ENCODE peak calls at places on chromosomes 5 and 9, in seven cellular contexts. G, Z, D, U, V, C and W are unnamed samples.

GRCh38 chr5:157245477-157245876 is 20.4 kb upstream of the CYFIP2 start:
- DNase-seq in G (no peak), Z (no peak), D (no peak), U (no peak), V (no peak), C (no peak), W (no peak)

GRCh38 chr5:111224561-111224989 is 391 bp downstream of the CAMK4 start:
- DNase-seq in G (no peak), Z (no peak), D (no peak), U (no peak), V (no peak), C (no peak), W (no peak)

GRCh38 chr5:135436856-135437795 is 10.0 kb downstream of the DCANP1 start:
- DNase-seq in G (no peak), Z (no peak), D (peak; percentile 80), U (no peak), V (no peak), C (no peak), W (no peak)

GRCh38 chr9:82677086-82677485 is 385.9 kb downstream of the RASEF start:
- DNase-seq in G (no peak), Z (no peak), D (no peak), U (no peak), V (no peak), C (no peak), W (no peak)

GRCh38 chr5:16673241-16673998 is 56.6 kb upstream of the RETREG1 start:
- DNase-seq in G (no peak), Z (no peak), D (no peak), U (no peak), V (no peak), C (no peak), W (no peak)

GRCh38 chr9:73152445-73152844 is 780 bp downstream of the ANXA1 start:
- DNase-seq in G (no peak), Z (no peak), D (no peak), U (no peak), V (no peak), C (no peak), W (no peak)

GRCh38 chr5:149235841-149236240 is 35.8 kb upstream of the AFAP1L1 start:
- DNase-seq in G (no peak), Z (no peak), D (no peak), U (no peak), V (no peak), C (no peak), W (no peak)

GRCh38 chr9:9855503-9856078 is 757.2 kb downstream of the PTPRD start:
- DNase-seq in G (no peak), Z (no peak), D (no peak), U (no peak), V (no peak), C (no peak), W (peak; percentile 1)

GRCh38 chr9:84228130-84228735 is 112.3 kb downstream of the SLC28A3 start:
- DNase-seq in G (no peak), Z (no peak), D (no peak), U (peak; percentile 10), V (no peak), C (no peak), W (no peak)

GRCh38 chr9:106421772-106422171 is 441.2 kb upstream of the ZNF462 start:
- DNase-seq in G (no peak), Z (no peak), D (no peak), U (no peak), V (no peak), C (peak; percentile 81), W (no peak)

GRCh38 chr9:72038408-72038807 is 22.0 kb downstream of the C9orf57 start:
- DNase-seq in G (no peak), Z (no peak), D (no peak), U (no peak), V (no peak), C (no peak), W (no peak)

GRCh38 chr9:132935021-132935420 is 9.4 kb downstream of the TSC1 start:
- DNase-seq in G (no peak), Z (no peak), D (no peak), U (no peak), V (no peak), C (no peak), W (no peak)

GRCh38 chr5:172179032-172179989 is 8.7 kb downstream of the STK10 start:
- DNase-seq in G (no peak), Z (no peak), D (no peak), U (no peak), V (no peak), C (peak; percentile 71), W (no peak)

GRCh38 chr5:174425964-174426290 is 298.5 kb upstream of the MSX2 start:
- DNase-seq in G (no peak), Z (no peak), D (no peak), U (no peak), V (no peak), C (no peak), W (no peak)

GRCh38 chr5:19987594-19988345 is at the start of gene CDH18:
- DNase-seq in G (peak; percentile 73), Z (no peak), D (no peak), U (peak; percentile 54), V (no peak), C (no peak), W (peak; percentile 31)
- TF ChIP-seq JUND in G (no peak), Z (no peak), D (no peak), U (no peak), V (no peak), C (no peak), W (no peak)

GRCh38 chr5:112681481-112681908 is 56.2 kb upstream of the APC start:
- DNase-seq in G (no peak), Z (no peak), D (no peak), U (no peak), V (no peak), C (peak; percentile 55), W (no peak)
- TF ChIP-seq JUND in G (peak; percentile 59), Z (no peak), D (no peak), U (no peak), V (no peak), C (no peak), W (no peak)

GRCh38 chr9:94611638-94612068 is 18.0 kb upstream of the FBP2 start:
- DNase-seq in G (no peak), Z (no peak), D (no peak), U (no peak), V (no peak), C (no peak), W (no peak)
- TF ChIP-seq JUND in G (no peak), Z (no peak), D (no peak), U (no peak), V (no peak), C (no peak), W (no peak)

GRCh38 chr9:19033015-19033414 is at the start of gene SAXO1:
- DNase-seq in G (no peak), Z (no peak), D (no peak), U (no peak), V (no peak), C (no peak), W (no peak)
- TF ChIP-seq JUND in G (no peak), Z (no peak), D (no peak), U (no peak), V (no peak), C (no peak), W (no peak)

DNA sequence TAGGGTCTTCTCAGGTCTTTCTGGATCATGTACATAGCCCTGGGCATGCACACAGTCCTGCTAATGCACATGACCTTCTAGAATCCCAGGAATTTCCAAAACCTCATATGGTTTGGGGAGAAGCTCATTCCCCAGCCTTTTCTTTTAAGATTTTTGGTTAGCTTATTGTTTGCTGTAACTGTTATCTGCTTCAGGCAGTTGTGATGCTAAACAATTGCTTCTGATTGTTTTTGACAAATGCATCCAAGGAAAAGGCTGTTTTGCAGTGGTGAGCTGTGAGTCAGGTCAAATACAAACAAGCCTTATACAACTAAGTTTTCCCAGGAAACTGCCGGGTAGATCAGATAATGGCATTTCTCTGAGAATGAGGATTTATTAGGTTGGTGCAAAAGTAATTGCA is 32.7 kb downstream of the SMC5 start:
- DNase-seq in G (no peak), Z (no peak), D (no peak), U (no peak), V (no peak), C (no peak), W (no peak)
- TF ChIP-seq JUND in G (no peak), Z (no peak), D (no peak), U (no peak), V (no peak), C (no peak), W (no peak)

GRCh38 chr5:151184316-151185042 is 26.9 kb upstream of the ANXA6 start:
- DNase-seq in G (no peak), Z (no peak), D (no peak), U (no peak), V (no peak), C (no peak), W (no peak)
- TF ChIP-seq JUND in G (no peak), Z (no peak), D (no peak), U (no peak), V (no peak), C (no peak), W (no peak)

GRCh38 chr5:14946813-14947640 is 75.4 kb upstream of the ANKH start:
- DNase-seq in G (peak; percentile 23), Z (peak; percentile 37), D (peak; percentile 23), U (no peak), V (peak; percentile 41), C (peak; percentile 15), W (peak; percentile 18)
- TF ChIP-seq JUND in G (no peak), Z (no peak), D (no peak), U (no peak), V (no peak), C (no peak), W (no peak)

DNA sequence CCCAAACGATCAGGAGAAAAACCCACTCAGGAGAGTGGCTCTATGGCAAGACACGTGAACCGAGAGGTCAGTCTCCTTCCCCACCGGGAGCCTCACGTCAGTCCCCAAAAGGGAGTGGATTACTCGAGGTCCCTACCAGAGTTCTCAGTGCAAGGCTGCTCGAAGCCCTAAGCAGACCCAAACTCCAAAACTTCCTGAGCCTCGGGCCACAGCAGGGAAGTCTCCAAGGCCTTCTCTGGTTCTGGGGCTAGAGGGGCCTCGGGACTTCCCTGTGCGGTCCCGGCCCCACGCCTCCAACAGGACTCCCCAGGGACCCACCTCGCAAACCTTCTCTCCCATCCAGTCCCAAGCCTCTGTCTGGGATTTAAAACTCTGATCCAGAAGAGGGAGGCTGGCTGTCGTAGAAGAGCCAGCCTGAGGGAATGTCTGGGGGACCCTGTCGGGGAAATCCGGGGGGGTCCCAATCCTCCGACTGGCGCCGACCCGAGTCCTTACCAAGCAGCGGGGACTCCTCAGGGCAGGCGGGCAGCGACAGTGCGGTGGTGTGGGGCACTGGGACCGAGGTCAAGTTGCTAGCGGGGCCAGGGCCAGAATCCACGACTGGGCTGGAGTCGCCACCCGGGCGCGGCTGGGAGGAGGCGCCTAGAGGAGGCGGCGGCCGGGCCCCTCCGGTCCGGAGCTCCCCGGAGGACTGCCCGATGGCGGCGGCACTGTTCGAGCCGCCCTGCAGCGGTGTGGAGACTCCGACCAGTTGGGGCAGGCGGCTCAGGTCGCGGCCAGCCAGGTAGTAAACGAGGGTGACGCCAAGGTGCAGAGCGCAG is 663 bp downstream of the B4GALT1 start:
- DNase-seq in G (peak; percentile 82), Z (no peak), D (peak; percentile 34), U (no peak), V (no peak), C (no peak), W (no peak)
- TF ChIP-seq JUND in G (no peak), Z (no peak), D (no peak), U (no peak), V (no peak), C (no peak), W (no peak)

GRCh38 chr5:108259306-108259705 is 122.6 kb downstream of the FBXL17 start:
- DNase-seq in G (no peak), Z (no peak), D (peak; percentile 13), U (no peak), V (no peak), C (no peak), W (no peak)
- TF ChIP-seq JUND in G (no peak), Z (no peak), D (no peak), U (no peak), V (no peak), C (no peak), W (no peak)